ENCODE peak calls at places on chromosomes 13 and 19, in eight cellular contexts. J is HCT116, N is astrocyte, T is neuronal stem cell, Q is mammary epithelial cell, C is GM23248, X is fibroblast of lung, V is IMR-90. Z is an unnamed sample.

GRCh38 chr13:30045916-30046704 is 195.7 kb upstream of the UBL3 start:
- DNase-seq in C (peak), J (no peak), X (peak), V (peak), Q (peak), T (no peak), N (peak), Z (no peak)

GRCh38 chr19:42794751-42795150 is 29.3 kb upstream of the PSG8 start:
- DNase-seq in V (peak), T (no peak), C (peak), X (peak), N (no peak), Q (no peak), J (no peak), Z (no peak)

GRCh38 chr19:35030257-35031071 is at the start of gene SCN1B:
- DNase-seq in N (peak), Q (peak), X (peak), J (peak), C (peak), V (peak), T (peak), Z (peak)

GRCh38 chr13:95660981-95661581 is 15.9 kb upstream of the DNAJC3 start:
- DNase-seq in N (peak), Q (peak), T (no peak), J (peak), C (peak), V (peak), X (peak), Z (peak)

GRCh38 chr19:35264281-35265125 is 4.3 kb upstream of the USF2 start:
- DNase-seq in V (no peak), C (no peak), Q (no peak), T (no peak), N (no peak), J (no peak), X (no peak), Z (no peak)

GRCh38 chr19:52094526-52094925 is 1.0 kb downstream of the ZNF841 start:
- DNase-seq in J (no peak), V (no peak), T (no peak), C (peak), Q (no peak), X (no peak), N (no peak), Z (no peak)

GRCh38 chr19:17441241-17442135 is 7.0 kb downstream of the TMEM221 start:
- DNase-seq in N (peak), X (peak), T (no peak), V (no peak), Q (peak), C (peak), J (no peak), Z (peak)

GRCh38 chr19:41997851-41998229 is 3.8 kb upstream of the ATP1A3 start:
- DNase-seq in V (no peak), T (no peak), J (no peak), C (no peak), N (no peak), X (no peak), Q (no peak), Z (no peak)

GRCh38 chr19:49746206-49746958 is 16.7 kb downstream of the TSKS start:
- DNase-seq in V (no peak), J (peak), T (no peak), C (peak), X (peak), Q (no peak), N (peak), Z (no peak)

GRCh38 chr19:13962738-13963602 is 10.7 kb downstream of the DCAF15 start:
- DNase-seq in J (no peak), X (peak), Q (no peak), C (no peak), T (no peak), V (peak), N (peak), Z (no peak)

GRCh38 chr13:75621147-75621546 is 15.0 kb upstream of the LMO7 start:
- DNase-seq in V (peak), Q (no peak), T (no peak), N (peak), X (peak), J (no peak), C (peak), Z (no peak)

GRCh38 chr13:110044521-110045200 is 258.3 kb upstream of the IRS2 start:
- DNase-seq in J (no peak), Q (no peak), C (peak), N (peak), T (no peak), V (peak), X (peak), Z (no peak)

GRCh38 chr13:33634526-33635111 is 183.3 kb upstream of the RFC3 start:
- DNase-seq in J (no peak), C (no peak), T (no peak), X (peak), V (no peak), N (peak), Q (peak), Z (no peak)

GRCh38 chr13:101144808-101145419 is 271.4 kb downstream of the NALCN start:
- DNase-seq in T (peak), V (peak), X (peak), C (peak), Q (peak), J (peak), N (peak), Z (peak)

GRCh38 chr19:6737873-6738725 is 719 bp upstream of the GPR108 start:
- DNase-seq in J (no peak), X (peak), V (peak), T (peak), Q (peak), N (peak), C (peak), Z (peak)

GRCh38 chr19:58579473-58580142 is 6.5 kb upstream of the MZF1 start:
- DNase-seq in C (no peak), X (no peak), N (no peak), Q (no peak), V (no peak), T (no peak), J (no peak), Z (no peak)

GRCh38 chr13:98939552-98940306 is 38.1 kb downstream of the DOCK9 start:
- DNase-seq in Q (no peak), C (peak), T (no peak), V (no peak), N (no peak), J (no peak), X (no peak), Z (no peak)

GRCh38 chr13:20303636-20304035 is 71.5 kb upstream of the GJB6 start:
- DNase-seq in N (peak), V (no peak), Q (peak), T (no peak), C (peak), J (no peak), X (peak), Z (no peak)

GRCh38 chr13:45705145-45705695 is 3.1 kb downstream of the CBY2 start:
- DNase-seq in T (no peak), C (no peak), J (no peak), X (no peak), Q (no peak), N (no peak), V (no peak), Z (no peak)

GRCh38 chr13:110925023-110925608 is 10.2 kb upstream of the ANKRD10 start:
- DNase-seq in J (no peak), X (no peak), Q (no peak), N (no peak), T (no peak), V (no peak), C (no peak), Z (no peak)

GRCh38 chr13:67228909-67229308 is 1.2 kb downstream of the PCDH9 start:
- DNase-seq in J (no peak), T (no peak), Q (no peak), N (peak), V (peak), C (peak), X (peak), Z (no peak)

GRCh38 chr19:33719366-33720154 is 77.1 kb upstream of the KCTD15 start:
- DNase-seq in J (no peak), V (no peak), C (no peak), T (no peak), N (no peak), Q (no peak), X (no peak), Z (no peak)

GRCh38 chr19:21101511-21102242 is 19.7 kb downstream of the ZNF714 start:
- DNase-seq in X (peak), Q (peak), J (no peak), C (peak), T (no peak), N (peak), V (peak), Z (no peak)

GRCh38 chr19:51593138-51593890 is 22.2 kb downstream of the ZNF175 start:
- DNase-seq in T (no peak), N (no peak), J (no peak), V (no peak), C (peak), Q (no peak), X (no peak), Z (no peak)

GRCh38 chr13:30847697-30848307 is 58.3 kb upstream of the MEDAG start:
- DNase-seq in X (peak), Q (peak), T (no peak), C (peak), N (peak), V (peak), J (no peak), Z (no peak)

GRCh38 chr13:109812375-109812774 is 26.0 kb upstream of the IRS2 start:
- DNase-seq in X (no peak), Q (no peak), N (no peak), V (no peak), J (no peak), T (no peak), C (no peak), Z (no peak)

GRCh38 chr13:51091839-51092238 is 19.2 kb downstream of the C13orf42 start:
- DNase-seq in Q (no peak), C (no peak), X (no peak), N (no peak), J (no peak), V (no peak), T (no peak), Z (no peak)

GRCh38 chr19:56613639-56614038 is 18.5 kb downstream of the ZNF71 start:
- DNase-seq in C (peak), N (no peak), T (no peak), V (no peak), J (no peak), Q (no peak), X (no peak), Z (no peak)

GRCh38 chr13:62933809-62934208 is 1518.2 kb upstream of the PCDH20 start:
- DNase-seq in C (no peak), J (no peak), V (no peak), Q (no peak), N (no peak), X (no peak), T (no peak), Z (no peak)

GRCh38 chr19:20414133-20414532 is 151.4 kb downstream of the ZNF737 start:
- DNase-seq in T (no peak), V (no peak), C (no peak), X (no peak), N (no peak), Q (peak), J (no peak), Z (no peak)

GRCh38 chr13:61094865-61095264 is 320.8 kb downstream of the PCDH20 start:
- DNase-seq in C (no peak), T (no peak), J (no peak), X (no peak), Q (no peak), N (no peak), V (no peak), Z (no peak)

GRCh38 chr19:12956446-12957388 is at the start of gene GADD45GIP1:
- DNase-seq in V (peak), T (no peak), C (peak), J (peak), Q (peak), N (peak), X (peak), Z (peak)

GRCh38 chr19:8127311-8127710 is 22.1 kb downstream of the FBN3 start:
- DNase-seq in X (no peak), J (no peak), Q (no peak), V (no peak), T (no peak), C (no peak), N (no peak), Z (no peak)

GRCh38 chr13:113252516-113252915 is 43.1 kb downstream of the CUL4A start:
- DNase-seq in T (no peak), Q (no peak), X (no peak), C (no peak), J (no peak), N (no peak), V (no peak), Z (no peak)

GRCh38 chr19:54530866-54531265 is 28.2 kb downstream of the LAIR2 start:
- DNase-seq in T (no peak), J (no peak), X (no peak), N (no peak), V (no peak), Q (no peak), C (no peak), Z (no peak)

GRCh38 chr13:110116072-110116487 is 190.9 kb downstream of the COL4A1 start:
- DNase-seq in Q (no peak), J (peak), V (peak), C (peak), T (peak), N (no peak), X (no peak), Z (no peak)

GRCh38 chr13:26246154-26246553 is 7.8 kb upstream of the CDK8 start:
- DNase-seq in Q (no peak), C (no peak), X (no peak), J (no peak), V (peak), N (no peak), T (no peak), Z (no peak)

GRCh38 chr19:48491793-48492123 is 19.9 kb downstream of the LMTK3 start:
- DNase-seq in X (no peak), T (no peak), V (no peak), J (no peak), Q (no peak), N (no peak), C (no peak), Z (no peak)

GRCh38 chr13:40204246-40204645 is 462.2 kb downstream of the FOXO1 start:
- DNase-seq in V (no peak), X (no peak), Q (no peak), J (no peak), T (no peak), C (no peak), N (no peak), Z (no peak)

GRCh38 chr13:40207110-40207478 is 459.3 kb downstream of the FOXO1 start:
- DNase-seq in N (no peak), X (no peak), Q (no peak), C (no peak), J (no peak), T (no peak), V (no peak), Z (no peak)

GRCh38 chr13:40205771-40206240 is 460.6 kb downstream of the FOXO1 start:
- DNase-seq in N (no peak), Q (no peak), J (no peak), T (no peak), C (no peak), X (no peak), V (no peak), Z (no peak)

GRCh38 chr13:40208517-40208916 is 457.9 kb downstream of the FOXO1 start:
- DNase-seq in C (no peak), T (no peak), J (no peak), V (no peak), N (no peak), Q (no peak), X (no peak), Z (no peak)

DNA sequence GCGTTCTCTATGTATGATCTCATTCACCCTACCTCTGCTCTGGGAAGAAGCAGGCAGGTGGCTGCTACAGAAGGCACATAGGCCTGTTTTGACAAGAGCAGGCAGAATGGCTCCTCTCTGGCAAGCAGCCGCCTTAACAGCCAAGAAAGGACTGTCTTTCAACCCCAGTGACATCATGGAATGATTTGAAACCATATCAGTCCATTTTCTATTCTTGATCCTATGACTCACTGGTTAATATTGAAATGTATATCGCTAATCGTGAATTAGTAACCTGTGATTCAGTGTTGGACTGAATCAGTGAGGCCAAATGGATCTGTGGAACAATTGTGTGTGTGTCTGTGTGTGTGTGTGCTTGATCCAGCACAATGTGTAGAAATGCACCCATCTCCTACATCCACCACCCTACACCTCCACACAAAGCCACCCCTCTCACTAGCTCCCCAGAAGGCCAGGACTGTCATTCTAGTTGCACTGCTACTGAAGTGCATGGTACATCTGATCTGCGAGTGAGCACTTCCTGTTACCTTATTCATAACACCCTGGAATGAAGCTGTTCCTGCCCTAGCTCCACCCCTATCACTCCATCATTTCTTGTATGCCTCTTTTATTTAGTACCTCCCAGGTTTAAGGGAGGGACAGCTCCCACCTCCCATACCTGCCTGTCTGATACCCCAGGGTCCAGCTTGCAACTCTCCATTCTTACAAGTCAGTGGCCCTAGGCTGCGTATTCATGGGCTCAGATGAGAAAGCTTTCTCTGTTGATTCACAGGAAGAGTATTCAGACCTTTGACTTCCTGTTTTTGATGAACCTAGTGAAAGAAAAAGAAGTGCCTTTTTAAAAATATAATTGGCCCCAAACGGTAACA is 460.0 kb downstream of the FOXO1 start:
- DNase-seq in X (peak), V (peak), J (no peak), Q (peak), C (peak), T (no peak), N (peak), Z (no peak)
- H3K27ac ChIP-seq in X (no peak), V (no peak), J (no peak), Q (peak), C (no peak), T (no peak), N (peak), Z (no peak)

GRCh38 chr19:46480409-46480808 is 9.0 kb upstream of the PNMA8A start:
- DNase-seq in N (peak), C (peak), X (peak), T (no peak), J (no peak), V (peak), Q (no peak), Z (no peak)
- H3K4me2 ChIP-seq in N (peak), C (peak), X (peak), T (no peak), J (no peak), V (peak), Q (peak), Z (no peak)

GRCh38 chr19:11849264-11849615 is 714 bp downstream of the ZNF439 start:
- DNase-seq in N (peak), C (no peak), X (peak), Q (no peak), V (no peak), J (no peak), T (no peak), Z (no peak)

GRCh38 chr19:11848594-11849263 is at the start of gene ZNF439:
- DNase-seq in V (peak), C (peak), T (peak), J (no peak), X (peak), N (peak), Q (peak), Z (no peak)

GRCh38 chr19:11853358-11853757 is 4.8 kb downstream of the ZNF439 start:
- DNase-seq in J (no peak), T (no peak), C (no peak), V (no peak), Q (no peak), N (no peak), X (no peak), Z (no peak)

GRCh38 chr19:11843741-11844140 is 4.8 kb upstream of the ZNF439 start:
- DNase-seq in X (no peak), T (no peak), J (no peak), V (no peak), Q (no peak), N (no peak), C (peak), Z (no peak)

GRCh38 chr19:11848200-11848593 is 329 bp upstream of the ZNF439 start:
- DNase-seq in T (no peak), V (no peak), C (no peak), J (no peak), X (no peak), Q (no peak), N (no peak), Z (no peak)
- H3K4me3 ChIP-seq in T (no peak), V (peak), C (peak), J (no peak), X (no peak), Q (no peak), N (peak), Z (no peak)

GRCh38 chr13:70249332-70250064 is 141.2 kb upstream of the KLHL1 start:
- DNase-seq in C (no peak), J (peak), N (peak), Q (peak), T (peak), X (peak), V (no peak), Z (peak)
- H3K27ac ChIP-seq in C (no peak), J (no peak), N (no peak), Q (peak), T (no peak), X (no peak), V (no peak), Z (no peak)

GRCh38 chr19:1920644-1921043 is 15.4 kb downstream of the ADAT3 start:
- DNase-seq in X (no peak), V (no peak), N (no peak), Q (no peak), T (no peak), J (no peak), C (no peak), Z (no peak)
- H3K4me2 ChIP-seq in X (no peak), V (no peak), N (no peak), Q (no peak), T (no peak), J (no peak), C (no peak), Z (no peak)